ENCODE peak calls at places on chromosomes 7 and 10, in five cellular contexts. E is fibroblast of lung, C is psoas muscle, I is left ventricle myocardium inferior, T is neural progenitor cell. Q is an unnamed sample.

GRCh38 chr7:153034791-153035190 is 275.2 kb downstream of the ACTR3B start:
- DNase-seq in C (no peak), I (no peak), E (no peak), T (no peak), Q (no peak)

GRCh38 chr7:43868681-43869017 is 668 bp downstream of the MRPS24 start:
- DNase-seq in I (no peak), C (no peak), E (no peak), T (no peak), Q (no peak)

GRCh38 chr7:98870071-98870651 is 347 bp upstream of the TMEM130 start:
- DNase-seq in T (peak), I (peak), E (peak), C (peak), Q (peak)

GRCh38 chr7:158508802-158509385 is 78.7 kb downstream of the PTPRN2 start:
- DNase-seq in I (no peak), T (no peak), C (no peak), E (no peak), Q (no peak)

GRCh38 chr10:124745678-124746077 is 1.5 kb upstream of the FAM53B start:
- DNase-seq in I (no peak), E (peak), C (no peak), T (peak), Q (peak)

GRCh38 chr7:1850976-1851571 is 181.0 kb downstream of the ELFN1 start:
- DNase-seq in I (no peak), T (no peak), C (no peak), E (no peak), Q (no peak)

GRCh38 chr7:7304705-7305475 is 122.5 kb downstream of the C1GALT1 start:
- DNase-seq in I (no peak), T (no peak), E (no peak), C (no peak), Q (no peak)

GRCh38 chr7:151901828-151902227 is 24.9 kb upstream of the PRKAG2 start:
- DNase-seq in I (no peak), C (no peak), T (no peak), E (no peak), Q (no peak)

GRCh38 chr7:29342761-29343160 is 148.2 kb downstream of the CHN2 start:
- DNase-seq in E (peak), C (no peak), I (no peak), T (no peak), Q (peak)

GRCh38 chr7:1664711-1665591 is 5.1 kb upstream of the ELFN1 start:
- DNase-seq in T (peak), C (peak), I (peak), E (peak), Q (peak)

GRCh38 chr7:42939457-42940240 is 7.5 kb downstream of the MRPL32 start:
- DNase-seq in E (no peak), I (no peak), T (no peak), C (no peak), Q (no peak)

GRCh38 chr10:126009590-126009989 is 113.2 kb downstream of the FANK1 start:
- DNase-seq in T (no peak), E (no peak), I (no peak), C (no peak), Q (no peak)

GRCh38 chr10:122541541-122542002 is 19.0 kb upstream of the DMBT1 start:
- DNase-seq in T (no peak), E (no peak), I (no peak), C (no peak), Q (no peak)

GRCh38 chr7:139482662-139483466 is 609 bp downstream of the KLRG2 start:
- DNase-seq in T (peak), C (no peak), E (peak), I (no peak), Q (peak)

GRCh38 chr7:114656471-114656870 is 241.9 kb downstream of the FOXP2 start:
- DNase-seq in T (no peak), I (no peak), C (no peak), E (no peak), Q (no peak)

GRCh38 chr7:106767498-106768323 is 97.4 kb upstream of the PIK3CG start:
- DNase-seq in T (no peak), C (no peak), E (peak), I (no peak), Q (no peak)

GRCh38 chr7:142420554-142421362 is 162.9 kb upstream of the PRSS58 start:
- DNase-seq in E (peak), T (peak), C (no peak), I (no peak), Q (no peak)

GRCh38 chr7:111413796-111414195 is 148.5 kb downstream of the IMMP2L start:
- DNase-seq in I (peak), E (peak), T (peak), C (peak), Q (no peak)

GRCh38 chr10:70191906-70192305 is 21.6 kb upstream of the SAR1A start:
- DNase-seq in C (no peak), T (no peak), E (peak), I (no peak), Q (peak)

GRCh38 chr7:28149291-28150101 is 31.1 kb downstream of the JAZF1 start:
- DNase-seq in I (no peak), C (no peak), T (no peak), E (no peak), Q (no peak)

GRCh38 chr7:33732462-33732861 is 172.9 kb upstream of the BMPER start:
- DNase-seq in C (no peak), T (no peak), E (no peak), I (no peak), Q (no peak)

GRCh38 chr7:158029431-158029938 is 558.1 kb downstream of the PTPRN2 start:
- DNase-seq in T (no peak), E (no peak), C (no peak), I (no peak), Q (no peak)

GRCh38 chr7:1956141-1956540 is 276.6 kb downstream of the MAD1L1 start:
- DNase-seq in C (no peak), E (no peak), I (no peak), T (no peak), Q (no peak)

GRCh38 chr10:81018898-81019890 is 481.5 kb downstream of the SH2D4B start:
- DNase-seq in C (no peak), E (peak), T (peak), I (no peak), Q (peak)

GRCh38 chr10:23974886-23975830 is 233.8 kb upstream of the KIAA1217 start:
- DNase-seq in E (no peak), I (no peak), C (no peak), T (no peak), Q (no peak)

GRCh38 chr7:116772423-116772852 is 89.9 kb upstream of the CAPZA2 start:
- DNase-seq in T (no peak), I (no peak), E (peak), C (no peak), Q (peak)

GRCh38 chr7:135208417-135208793 is 2.9 kb downstream of the WDR91 start:
- DNase-seq in C (no peak), I (no peak), E (peak), T (no peak), Q (no peak)

GRCh38 chr7:150903627-150904026 is 51.3 kb downstream of the AOC1 start:
- DNase-seq in T (no peak), C (peak), I (peak), E (peak), Q (peak)

DNA sequence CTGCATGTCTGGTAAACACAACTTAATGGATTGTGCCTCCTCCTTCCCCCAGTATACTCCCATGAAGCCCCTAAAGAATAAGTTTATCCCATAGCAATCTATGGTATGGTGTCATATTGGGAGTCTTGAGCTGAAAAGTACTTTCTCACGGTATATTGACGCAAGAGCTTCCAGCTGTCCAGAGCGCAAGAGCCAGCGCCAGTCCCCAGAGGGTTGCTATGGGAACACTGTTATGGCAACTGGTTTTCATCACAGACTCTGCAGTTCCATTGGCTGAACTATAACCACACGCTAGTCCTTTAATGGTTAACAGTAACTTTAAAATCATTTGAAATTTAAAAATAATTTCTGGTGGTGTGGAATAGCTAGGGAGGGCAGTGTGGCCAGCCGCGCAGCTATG is 46.9 kb downstream of the PRPF18 start:
- DNase-seq in C (peak), I (peak), E (no peak), T (peak), Q (no peak)
- H3K27ac ChIP-seq in C (peak), I (peak), E (peak), T (no peak), Q (no peak)

DNA sequence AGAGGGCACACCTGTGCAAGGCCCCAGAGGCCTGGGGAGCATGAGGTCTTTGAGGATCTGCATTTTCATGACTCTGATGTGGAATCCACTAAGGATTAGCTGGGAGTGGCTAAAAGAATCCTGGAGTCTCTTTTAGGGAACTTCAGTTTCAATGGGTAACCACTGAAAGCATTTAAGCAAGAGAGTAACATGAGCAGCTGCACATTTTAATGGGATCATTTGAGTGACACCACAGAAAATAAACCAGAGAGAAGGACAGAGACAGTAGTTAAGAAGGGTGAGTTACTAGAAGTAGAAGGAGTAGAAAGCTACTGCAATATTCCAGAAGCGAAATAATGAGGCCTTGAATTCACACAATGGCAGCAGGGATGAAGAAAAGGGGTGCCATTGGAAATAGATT is 5.2 kb downstream of the GOT1 start:
- DNase-seq in I (no peak), T (no peak), E (no peak), C (no peak), Q (no peak)
- TF ChIP-seq CTCF in I (no peak), T (no peak), E (no peak), C (no peak), Q (no peak)

DNA sequence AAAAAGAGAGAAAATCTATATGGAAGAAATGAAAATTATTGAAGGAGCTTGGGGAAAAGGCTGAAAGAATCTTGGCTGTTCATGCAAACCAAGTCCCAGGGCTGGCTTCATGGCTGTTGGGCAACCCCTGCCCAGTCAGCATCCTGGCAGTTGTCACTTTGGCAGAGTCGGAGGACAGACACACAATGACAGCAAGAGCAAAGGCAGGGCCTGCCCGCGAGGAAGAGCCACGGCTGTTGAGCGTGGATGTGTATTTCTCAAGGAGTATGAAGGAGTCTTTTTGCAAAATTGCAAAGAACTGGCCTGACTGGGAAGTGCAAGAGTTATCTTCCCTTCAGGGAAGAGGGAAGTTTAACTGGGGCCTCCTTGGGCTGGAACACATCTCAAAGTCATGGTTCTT is 11.7 kb downstream of the PTPRE start:
- DNase-seq in I (no peak), T (no peak), E (no peak), C (peak), Q (no peak)
- H3K27ac ChIP-seq in I (peak), T (no peak), E (no peak), C (peak), Q (peak)

GRCh38 chr7:26291699-26292538 is at the start of gene SNX10:
- DNase-seq in C (peak), T (peak), E (peak), I (peak), Q (peak)
- TF ChIP-seq CTCF in C (no peak), T (peak), E (no peak), I (peak), Q (peak)

GRCh38 chr10:6178581-6178980 is 24.2 kb upstream of the PFKFB3 start:
- DNase-seq in I (no peak), C (no peak), T (no peak), E (no peak), Q (no peak)

GRCh38 chr10:6179078-6179477 is 23.7 kb upstream of the PFKFB3 start:
- DNase-seq in I (no peak), T (no peak), C (no peak), E (no peak), Q (no peak)

GRCh38 chr10:6175329-6176055 is 27.2 kb upstream of the PFKFB3 start:
- DNase-seq in E (no peak), C (peak), I (no peak), T (no peak), Q (no peak)

GRCh38 chr10:6177880-6178281 is 24.9 kb upstream of the PFKFB3 start:
- DNase-seq in E (no peak), C (no peak), I (peak), T (no peak), Q (no peak)

DNA sequence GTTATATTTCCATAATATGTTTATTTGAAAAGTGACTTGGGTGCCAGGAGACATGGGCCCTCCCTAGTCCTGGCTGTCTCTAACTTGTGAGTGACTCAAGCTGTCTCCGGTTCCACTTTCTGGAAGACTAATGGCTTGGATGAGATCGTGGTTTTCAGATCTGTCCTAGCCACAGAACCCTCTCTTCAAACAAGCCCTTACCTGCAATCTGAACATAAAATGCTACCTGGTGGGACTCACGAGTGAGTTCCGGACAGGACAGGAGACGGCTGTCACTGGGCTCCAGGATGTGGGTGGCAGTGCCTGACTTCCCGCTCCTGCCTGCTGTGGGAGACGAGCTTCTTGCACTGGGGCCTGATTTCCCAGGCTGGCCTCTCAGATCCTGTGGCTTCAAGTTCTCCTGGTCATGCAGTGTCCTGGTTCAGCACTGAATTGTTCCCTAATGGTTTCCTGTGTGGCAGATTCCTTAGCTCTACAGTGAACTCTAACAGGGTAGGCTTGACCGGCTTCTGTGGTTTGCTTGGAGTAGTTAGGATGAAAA is 26.0 kb upstream of the PFKFB3 start:
- DNase-seq in C (no peak), E (peak), T (no peak), I (no peak), Q (no peak)
- H3K27ac ChIP-seq in C (peak), E (no peak), T (no peak), I (peak), Q (peak)

GRCh38 chr7:94450044-94450697 is 55.5 kb downstream of the COL1A2 start:
- DNase-seq in T (no peak), E (no peak), C (no peak), I (no peak), Q (no peak)

GRCh38 chr7:94451276-94451675 is 56.6 kb downstream of the COL1A2 start:
- DNase-seq in C (no peak), I (no peak), T (no peak), E (no peak), Q (no peak)

GRCh38 chr7:94452257-94452656 is 57.4 kb upstream of the CASD1 start:
- DNase-seq in E (no peak), T (no peak), C (no peak), I (no peak), Q (no peak)

GRCh38 chr7:94446308-94446707 is 51.6 kb downstream of the COL1A2 start:
- DNase-seq in T (no peak), I (no peak), E (no peak), C (no peak), Q (no peak)

GRCh38 chr7:94449151-94449725 is 54.5 kb downstream of the COL1A2 start:
- DNase-seq in C (no peak), I (no peak), T (peak), E (peak), Q (peak)
- TF ChIP-seq CTCF in C (peak), I (peak), T (peak), E (peak), Q (peak)

GRCh38 chr10:35940067-35940989 is 298.2 kb upstream of the FZD8 start:
- DNase-seq in I (no peak), C (no peak), T (peak), E (no peak), Q (no peak)
- H3K27ac ChIP-seq in I (peak), C (peak), T (no peak), E (no peak), Q (no peak)